ENCODE peak calls at places on chromosomes 12 and 14, in nine cellular contexts. X is left ventricle myocardium inferior; V is AG10803; N is nephron progenitor cell; B is CD8-positive, alpha-beta T cell; A is IMR-90; R is left lung; D is fibroblast of the aortic adventitia; U is RWPE2. K is an unnamed sample.

GRCh38 chr12:55658635-55659391 is 22.1 kb downstream of the OR10P1 start:
- DNase-seq in B (no peak), N (no peak), V (no peak), X (no peak), D (peak), A (no peak), U (no peak), R (no peak), K (no peak)

GRCh38 chr12:49362077-49362476 is 5.2 kb upstream of the SPATS2 start:
- DNase-seq in A (no peak), V (no peak), D (no peak), X (no peak), N (no peak), U (no peak), R (no peak), B (no peak), K (no peak)

GRCh38 chr14:58239259-58240210 is 5.1 kb upstream of the PSMA3 start:
- DNase-seq in N (peak), V (peak), D (peak), B (peak), X (peak), R (peak), U (no peak), A (peak), K (peak)

GRCh38 chr14:95402184-95402583 is 82.5 kb upstream of the CLMN start:
- DNase-seq in R (no peak), N (no peak), B (no peak), A (no peak), U (no peak), D (peak), X (no peak), V (no peak), K (no peak)

GRCh38 chr12:62841841-62842240 is 93.1 kb downstream of the PPM1H start:
- DNase-seq in R (no peak), U (no peak), B (no peak), A (no peak), X (no peak), N (no peak), D (no peak), V (no peak), K (no peak)

GRCh38 chr14:50000215-50001145 is 107.6 kb downstream of the ARF6 start:
- DNase-seq in A (peak), V (peak), B (peak), U (no peak), D (peak), X (peak), N (peak), R (peak), K (no peak)

GRCh38 chr14:101027966-101028365 is 124.4 kb upstream of the RTL1 start:
- DNase-seq in R (no peak), D (no peak), V (no peak), U (peak), B (no peak), X (no peak), A (no peak), N (no peak), K (no peak)

GRCh38 chr12:41903014-41903702 is 241.5 kb downstream of the GXYLT1 start:
- DNase-seq in D (no peak), V (no peak), A (no peak), R (no peak), B (no peak), U (no peak), X (no peak), N (no peak), K (no peak)

GRCh38 chr14:101843665-101844064 is 82.2 kb downstream of the PPP2R5C start:
- DNase-seq in X (no peak), D (no peak), N (no peak), B (peak), A (no peak), U (no peak), V (no peak), R (no peak), K (no peak)

GRCh38 chr12:70756118-70756517 is 118.9 kb upstream of the PTPRB start:
- DNase-seq in D (peak), A (peak), X (no peak), V (peak), U (no peak), R (no peak), B (no peak), N (no peak), K (no peak)

GRCh38 chr14:94465042-94465441 is 11.0 kb downstream of the SERPINA9 start:
- DNase-seq in N (no peak), B (no peak), D (no peak), A (no peak), V (no peak), R (no peak), U (no peak), X (no peak), K (no peak)

GRCh38 chr12:127150479-127150878 is 1116.5 kb upstream of the TMEM132C start:
- DNase-seq in A (no peak), D (peak), V (no peak), R (no peak), U (no peak), B (no peak), X (no peak), N (no peak), K (no peak)

GRCh38 chr14:45177081-45177480 is 41.4 kb downstream of the FANCM start:
- DNase-seq in U (no peak), D (peak), A (peak), V (peak), B (no peak), R (no peak), X (no peak), N (no peak), K (no peak)

GRCh38 chr14:103014466-103015319 is 42.7 kb downstream of the CDC42BPB start:
- DNase-seq in R (no peak), X (no peak), B (no peak), V (peak), D (peak), N (no peak), U (peak), A (peak), K (no peak)

GRCh38 chr14:38001501-38001900 is 206.2 kb upstream of the SSTR1 start:
- DNase-seq in N (no peak), V (no peak), D (no peak), B (no peak), U (no peak), X (no peak), R (no peak), A (no peak), K (no peak)

GRCh38 chr12:24478254-24478653 is 470.6 kb downstream of the BCAT1 start:
- DNase-seq in V (no peak), U (no peak), N (no peak), R (no peak), D (no peak), B (no peak), X (no peak), A (no peak), K (no peak)

GRCh38 chr14:105364100-105364708 is 34.1 kb upstream of the TEX22 start:
- DNase-seq in D (peak), A (peak), R (peak), N (no peak), X (peak), V (peak), U (peak), B (peak), K (no peak)

GRCh38 chr12:1993341-1993740 is 10.9 kb downstream of the DCP1B start:
- DNase-seq in D (peak), X (no peak), R (no peak), B (no peak), N (no peak), U (no peak), A (peak), V (peak), K (no peak)

GRCh38 chr12:26870491-26871419 is 37.8 kb upstream of the ITPR2 start:
- DNase-seq in N (no peak), R (no peak), V (peak), D (peak), U (no peak), X (peak), B (no peak), A (peak), K (no peak)

GRCh38 chr12:13229504-13229903 is 33.0 kb downstream of the EMP1 start:
- DNase-seq in V (no peak), U (no peak), D (no peak), A (no peak), R (no peak), X (no peak), N (no peak), B (no peak), K (no peak)

GRCh38 chr12:31011336-31011735 is 62.3 kb upstream of the DDX11 start:
- DNase-seq in V (no peak), X (no peak), B (no peak), R (no peak), N (no peak), D (no peak), A (no peak), U (no peak), K (no peak)

GRCh38 chr12:69332815-69333358 is 15.3 kb upstream of the LYZ start:
- DNase-seq in B (no peak), R (no peak), V (no peak), D (no peak), U (no peak), A (no peak), N (no peak), X (no peak), K (no peak)

GRCh38 chr14:105030836-105031396 is 10.0 kb upstream of the CDCA4 start:
- DNase-seq in R (no peak), B (no peak), X (no peak), A (no peak), V (no peak), D (no peak), U (no peak), N (no peak), K (no peak)

GRCh38 chr12:104510145-104510872 is 53.6 kb downstream of the CHST11 start:
- DNase-seq in R (no peak), A (no peak), X (no peak), B (no peak), U (no peak), V (no peak), N (no peak), D (peak), K (no peak)

GRCh38 chr12:6735448-6736191 is 11.8 kb downstream of the COPS7A start:
- DNase-seq in N (peak), D (peak), U (no peak), V (peak), B (peak), R (peak), A (peak), X (peak), K (peak)

GRCh38 chr12:55726911-55727310 is 1.9 kb downstream of the CD63 start:
- DNase-seq in B (no peak), A (no peak), U (no peak), D (no peak), R (no peak), V (no peak), X (no peak), N (no peak), K (no peak)

GRCh38 chr12:4320287-4320858 is 640 bp upstream of the TIGAR start:
- DNase-seq in U (no peak), V (no peak), D (no peak), A (no peak), B (no peak), X (no peak), R (no peak), N (no peak), K (no peak)

DNA sequence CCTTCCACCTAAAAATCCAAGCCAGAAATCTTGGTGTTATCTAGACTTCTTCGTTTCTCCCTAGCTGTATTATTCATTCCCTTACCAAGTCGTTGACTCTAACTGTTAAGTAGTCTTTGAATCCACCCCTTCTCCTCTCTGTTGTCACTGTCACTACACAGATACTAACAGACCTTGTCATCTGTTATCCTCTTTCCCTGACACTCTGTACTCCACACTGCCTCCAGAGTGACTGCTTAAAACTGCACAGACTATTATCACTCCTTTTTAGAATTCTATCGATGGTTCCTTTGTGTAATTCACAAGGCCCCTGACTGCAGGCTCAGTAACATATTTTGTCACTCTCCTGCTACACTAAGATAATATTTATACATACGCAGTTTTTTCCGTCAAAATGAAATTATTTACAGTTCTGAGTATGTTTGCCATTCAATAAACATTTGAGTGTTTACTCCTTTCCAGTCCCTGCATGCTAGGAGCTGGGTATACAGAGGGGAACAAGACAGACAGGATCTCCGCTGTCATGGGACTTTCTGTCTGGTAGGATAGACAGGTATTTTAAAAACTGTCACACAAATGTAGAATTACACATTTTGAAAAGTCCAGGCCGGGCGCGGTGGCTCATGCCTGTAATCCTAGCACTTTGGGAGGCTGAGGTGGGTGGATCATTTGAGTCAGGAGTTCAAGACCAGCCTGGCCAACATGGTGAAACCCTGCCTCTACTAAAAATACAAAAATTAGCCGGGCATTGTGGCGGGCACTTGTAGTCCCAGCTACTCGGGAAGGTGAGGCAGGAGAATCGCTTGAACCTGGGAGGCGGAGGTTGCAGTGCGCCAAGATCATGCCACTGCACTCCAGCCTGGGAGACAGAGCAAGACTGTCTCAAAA is 3.8 kb downstream of the MARS1 start:
- DNase-seq in X (no peak), N (no peak), U (no peak), B (no peak), A (no peak), R (no peak), V (no peak), D (no peak), K (no peak)
- TF ChIP-seq CTCF in X (no peak), N (no peak), U (peak), B (no peak), A (peak), R (no peak), V (peak), D (no peak), K (peak)

DNA sequence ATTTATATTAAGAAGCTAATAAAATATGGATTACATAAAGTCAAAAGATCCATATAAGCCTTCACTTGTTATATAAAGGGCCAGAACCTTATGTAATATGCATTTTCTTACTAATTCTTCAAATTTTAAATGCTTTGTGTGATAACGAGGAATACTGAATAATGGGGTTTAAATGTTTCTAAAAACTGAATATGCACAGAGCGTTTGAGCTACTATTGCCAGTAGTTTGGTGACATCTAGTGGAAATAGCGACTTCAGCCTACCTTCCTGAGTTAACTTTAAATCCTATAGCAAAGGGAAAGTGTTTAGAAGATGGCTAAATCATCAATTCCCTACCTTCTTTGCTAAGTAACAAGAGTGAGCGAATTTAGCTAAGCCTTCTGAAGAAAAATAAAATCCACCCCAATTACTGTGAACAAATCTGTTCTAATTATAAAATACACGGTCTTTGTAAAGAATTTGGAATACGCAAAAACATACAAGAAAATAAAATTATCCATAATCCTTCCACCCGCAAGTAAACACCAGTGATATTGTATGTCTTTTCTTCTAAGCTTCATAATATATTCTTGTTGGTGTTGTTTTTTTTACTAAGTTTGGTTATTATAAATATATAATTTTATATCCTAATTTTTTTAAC is 115.5 kb upstream of the G2E3 start:
- DNase-seq in X (no peak), D (peak), N (no peak), V (peak), U (no peak), A (peak), R (no peak), B (no peak), K (no peak)
- TF ChIP-seq CTCF in X (peak), D (peak), N (peak), V (peak), U (peak), A (peak), R (no peak), B (no peak), K (peak)

GRCh38 chr14:26389646-26390508 is 208.0 kb downstream of the NOVA1 start:
- DNase-seq in X (no peak), U (no peak), R (no peak), V (peak), A (peak), D (peak), N (no peak), B (no peak), K (no peak)

GRCh38 chr14:26392498-26392897 is 205.3 kb downstream of the NOVA1 start:
- DNase-seq in N (no peak), X (no peak), D (no peak), A (no peak), B (no peak), U (no peak), V (no peak), R (no peak), K (no peak)

GRCh38 chr14:26395726-26396125 is 202.1 kb downstream of the NOVA1 start:
- DNase-seq in B (no peak), D (no peak), R (no peak), V (no peak), X (no peak), U (no peak), N (no peak), A (no peak), K (no peak)

GRCh38 chr14:26398616-26399015 is 199.2 kb downstream of the NOVA1 start:
- DNase-seq in X (no peak), B (no peak), R (no peak), A (no peak), N (no peak), V (no peak), D (no peak), U (no peak), K (no peak)

GRCh38 chr14:26394114-26394855 is 203.5 kb downstream of the NOVA1 start:
- DNase-seq in U (no peak), B (no peak), X (no peak), V (peak), A (peak), N (no peak), R (no peak), D (peak), K (no peak)
- TF ChIP-seq CTCF in U (peak), B (no peak), X (peak), V (no peak), A (peak), N (no peak), R (no peak), D (peak), K (peak)

DNA sequence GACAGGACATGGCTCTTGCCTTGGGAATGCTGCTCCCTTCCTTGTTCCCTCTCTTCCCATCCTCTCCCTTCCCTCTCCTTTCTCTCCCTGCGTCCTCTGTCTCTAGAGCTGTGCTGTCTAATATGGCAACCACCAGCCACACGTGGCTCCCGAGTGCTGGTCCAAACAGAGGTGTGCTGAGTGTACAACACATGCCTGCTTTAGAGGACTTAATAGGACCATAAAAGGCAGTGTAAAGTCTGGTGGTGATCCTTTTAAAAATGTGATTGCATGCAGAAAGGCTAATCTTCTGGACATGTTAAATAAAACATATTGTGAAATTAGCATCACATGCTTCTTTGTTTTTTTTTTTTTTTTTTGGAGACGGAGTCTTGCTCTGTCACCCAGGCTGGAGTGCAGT is 87.2 kb downstream of the ESRRB start:
- DNase-seq in R (no peak), U (no peak), A (no peak), X (no peak), D (no peak), B (no peak), N (no peak), V (no peak), K (no peak)
- TF ChIP-seq CTCF in R (no peak), U (no peak), A (no peak), X (no peak), D (no peak), B (no peak), N (no peak), V (no peak), K (no peak)

DNA sequence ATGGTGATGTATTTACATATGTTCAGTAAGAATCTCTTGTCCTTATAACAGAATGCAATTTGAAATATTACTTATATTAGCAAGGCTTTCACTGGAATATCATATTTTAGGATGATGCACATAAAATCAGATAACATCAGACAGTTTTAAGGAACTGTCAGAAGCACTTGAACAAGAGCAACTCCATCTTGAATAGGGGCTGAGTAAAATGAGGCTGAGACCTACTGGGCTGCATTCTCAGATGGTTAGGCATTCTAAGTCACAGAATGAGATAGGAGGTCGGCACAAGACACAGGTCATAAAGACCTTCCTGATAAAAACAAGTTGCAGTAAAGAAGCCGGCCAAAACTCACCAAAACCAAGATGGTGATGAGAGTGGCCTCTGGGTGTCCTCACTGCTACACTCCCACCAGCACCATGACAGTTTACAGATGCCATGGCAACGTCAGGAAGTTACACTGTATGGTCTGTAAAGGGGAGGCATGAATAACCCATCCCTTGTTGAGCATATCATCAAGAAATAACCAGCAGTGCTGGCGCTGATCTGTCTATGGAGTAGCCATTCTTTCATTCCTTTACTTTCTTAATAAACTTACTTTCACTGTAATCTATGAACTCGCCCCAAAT is 27.6 kb upstream of the ETV6 start:
- DNase-seq in R (no peak), B (peak), X (no peak), V (no peak), U (no peak), N (no peak), A (no peak), D (no peak), K (no peak)
- TF ChIP-seq CTCF in R (no peak), B (no peak), X (peak), V (peak), U (peak), N (no peak), A (peak), D (no peak), K (no peak)

DNA sequence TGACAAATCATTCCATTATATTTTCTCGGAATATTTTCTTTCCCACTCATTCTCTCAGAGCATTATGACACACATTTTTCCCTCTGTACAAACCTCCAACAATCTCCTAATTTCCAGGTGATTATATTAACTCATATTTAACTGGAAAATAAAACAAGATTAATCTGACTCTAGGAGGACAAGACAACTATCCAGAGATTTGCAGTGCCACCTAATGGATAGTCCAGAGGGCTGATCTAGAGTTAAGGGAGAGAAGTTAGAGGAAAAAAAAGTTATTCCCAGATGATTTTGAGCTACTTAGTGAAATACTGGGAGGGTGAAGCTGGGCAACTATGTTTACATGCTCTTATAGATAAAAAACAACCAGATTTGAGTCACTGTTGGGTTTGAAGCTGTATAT is 161.7 kb downstream of the ALX1 start:
- DNase-seq in U (no peak), R (no peak), V (peak), A (peak), X (no peak), B (no peak), N (no peak), D (peak), K (no peak)
- TF ChIP-seq CTCF in U (peak), R (no peak), V (peak), A (peak), X (no peak), B (no peak), N (no peak), D (peak), K (no peak)

K was measured in neural crest cell.